ENCODE peak calls at places on chromosomes 5 and 9, in four cellular contexts. H is WTC11, M is K562, D is GM12878. L is an unnamed sample.

GRCh38 chr9:92292338-92293074 is 991 bp downstream of the IARS1 start:
- DNase-seq in H (no peak), M (peak; percentile 31), D (no peak), L (peak; percentile 18)

GRCh38 chr5:6773342-6774035 is 60.3 kb downstream of the TENT4A start:
- DNase-seq in H (no peak), M (no peak), D (no peak), L (no peak)

GRCh38 chr9:116027096-116027495 is 126.5 kb upstream of the PAPPA start:
- DNase-seq in H (no peak), M (no peak), D (no peak), L (no peak)

GRCh38 chr5:73201547-73202513 is 28.8 kb downstream of the TMEM174 start:
- DNase-seq in H (peak; percentile 96), M (peak; percentile 62), D (no peak), L (peak; percentile 63)

GRCh38 chr9:106534800-106535199 is 328.2 kb upstream of the ZNF462 start:
- DNase-seq in H (no peak), M (no peak), D (no peak), L (no peak)

GRCh38 chr5:98969400-98969799 is 40.6 kb upstream of the CHD1 start:
- DNase-seq in H (no peak), M (no peak), D (no peak), L (no peak)

GRCh38 chr5:159915913-159916840 is at the start of gene ADRA1B:
- DNase-seq in H (peak; percentile 80), M (peak; percentile 21), D (no peak), L (peak; percentile 10)

GRCh38 chr5:33794550-33795300 is 97.1 kb downstream of the ADAMTS12 start:
- DNase-seq in H (no peak), M (no peak), D (no peak), L (no peak)

GRCh38 chr5:179812135-179812825 is 5.6 kb upstream of the MGAT4B start:
- DNase-seq in H (no peak), M (no peak), D (no peak), L (no peak)

GRCh38 chr5:93209476-93209875 is 371.5 kb downstream of the NR2F1-AS1 start:
- DNase-seq in H (no peak), M (no peak), D (no peak), L (no peak)

DNA sequence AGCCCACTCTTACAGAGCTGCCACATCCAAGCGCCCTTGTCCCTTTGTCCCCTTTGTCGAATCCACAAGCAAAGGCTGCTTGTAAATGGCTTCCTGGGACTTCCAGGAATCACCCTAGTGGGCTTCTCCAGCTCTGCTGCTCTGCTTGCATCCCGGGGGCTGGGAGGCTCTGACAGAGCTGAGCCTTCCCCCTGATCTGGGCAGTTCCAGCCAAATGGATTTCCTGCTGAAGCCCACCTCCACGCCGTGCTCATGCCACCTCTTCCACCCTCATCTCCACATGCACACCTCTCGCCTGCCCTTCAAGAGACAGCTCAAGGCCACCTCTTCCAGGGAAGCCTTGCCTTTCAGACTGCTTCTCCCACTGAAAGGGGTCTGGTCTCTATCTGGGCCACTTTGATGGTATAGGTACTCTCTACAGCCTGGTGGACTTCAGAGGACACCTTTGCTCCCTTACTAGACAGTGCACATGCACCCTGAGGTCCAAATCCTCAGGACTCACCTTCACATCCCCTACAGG is 106.2 kb downstream of the LHFPL2 start:
- DNase-seq in H (no peak), M (no peak), D (no peak), L (no peak)
- TF ChIP-seq ETV6 in H (no peak), M (no peak), D (no peak), L (no peak)

DNA sequence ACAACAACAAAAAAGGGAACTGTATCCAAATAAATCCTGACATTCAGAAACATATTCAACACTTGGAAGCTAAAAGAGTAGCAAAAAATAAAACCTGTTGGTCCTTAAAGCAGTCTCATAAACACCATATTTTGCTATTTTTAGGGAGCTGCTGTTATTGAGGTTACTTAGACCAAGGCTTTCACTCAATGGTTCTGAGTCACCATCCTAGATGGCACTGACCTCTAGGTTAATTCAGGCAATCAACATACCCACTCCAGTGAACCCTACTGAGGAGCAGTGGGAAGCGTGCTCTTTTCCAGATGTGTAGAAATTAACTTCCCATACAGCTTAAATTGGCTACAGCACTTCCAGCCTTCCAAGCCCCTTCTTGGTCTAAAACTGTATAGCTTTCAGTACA is 5.2 kb downstream of the GNAQ start:
- DNase-seq in H (no peak), M (peak; percentile 39), D (no peak), L (no peak)
- TF ChIP-seq ETV6 in H (no peak), M (no peak), D (no peak), L (no peak)

GRCh38 chr5:40834849-40835787 is at the start of gene RPL37:
- DNase-seq in H (peak; percentile 94), M (peak; percentile 99), D (peak; percentile 87), L (peak; percentile 94)

GRCh38 chr5:40833712-40834229 is 1.3 kb downstream of the RPL37 start:
- DNase-seq in H (no peak), M (no peak), D (no peak), L (no peak)

GRCh38 chr5:40831346-40832210 is 3.4 kb downstream of the RPL37 start:
- DNase-seq in H (no peak), M (no peak), D (no peak), L (no peak)

GRCh38 chr5:40832345-40832744 is 2.7 kb downstream of the RPL37 start:
- DNase-seq in H (no peak), M (no peak), D (no peak), L (no peak)

GRCh38 chr5:40834391-40834848 is 602 bp downstream of the RPL37 start:
- DNase-seq in H (no peak), M (peak; percentile 59), D (no peak), L (no peak)
- TF ChIP-seq ETV6 in H (no peak), M (no peak), D (no peak), L (no peak)

DNA sequence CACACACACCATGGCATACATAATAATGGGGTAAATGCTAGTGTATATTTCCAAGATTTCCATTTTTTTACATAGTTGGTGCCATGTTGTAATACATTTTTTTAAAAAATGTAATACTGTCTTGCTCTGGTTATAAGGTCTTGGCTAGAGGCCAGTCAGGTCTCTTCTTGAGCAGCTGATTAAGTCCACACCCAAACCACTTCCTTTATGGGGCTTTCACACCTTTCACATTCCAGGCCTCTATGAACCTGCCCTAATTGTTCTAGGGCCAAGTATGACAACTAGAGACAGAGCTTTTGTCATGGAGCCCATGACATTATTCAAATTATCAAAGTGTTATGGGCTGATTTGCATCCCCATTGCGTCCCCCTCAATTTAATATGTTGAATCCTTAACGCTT is 495.6 kb upstream of the CTNND2 start:
- DNase-seq in H (no peak), M (no peak), D (no peak), L (no peak)
- TF ChIP-seq ETV6 in H (no peak), M (no peak), D (no peak), L (no peak)

GRCh38 chr5:171166766-171167165 is 142.3 kb upstream of the TLX3 start:
- DNase-seq in H (no peak), M (no peak), D (no peak), L (no peak)

GRCh38 chr5:171162602-171163001 is 146.4 kb upstream of the TLX3 start:
- DNase-seq in H (peak; percentile 67), M (peak; percentile 29), D (no peak), L (no peak)

GRCh38 chr5:171168177-171168576 is 140.9 kb upstream of the TLX3 start:
- DNase-seq in H (no peak), M (no peak), D (no peak), L (no peak)
- TF ChIP-seq ETV6 in H (no peak), M (no peak), D (no peak), L (no peak)

GRCh38 chr5:157269763-157270272 is 3.9 kb downstream of the CYFIP2 start:
- DNase-seq in H (no peak), M (no peak), D (no peak), L (no peak)
- TF ChIP-seq ETV6 in H (no peak), M (no peak), D (no peak), L (no peak)

GRCh38 chr5:150999704-151000452 is 20.5 kb upstream of the GPX3 start:
- DNase-seq in H (no peak), M (no peak), D (no peak), L (no peak)
- TF ChIP-seq ETV6 in H (no peak), M (no peak), D (no peak), L (no peak)